ENCODE peak calls at places on chromosomes 16 and 17, in four cellular contexts. One of them, this sample, is unnamed.

GRCh38 chr17:6067060-6067459 is 3.1 kb upstream of the WSCD1 start:
- DNase-seq in esophagus squamous epithelium: no peak
- DNase-seq in breast epithelium: no peak
- DNase-seq in ovary: no peak
- DNase-seq in this sample: no peak

GRCh38 chr17:30921544-30922196 is at the start of gene ADAP2:
- DNase-seq in esophagus squamous epithelium: no peak
- DNase-seq in breast epithelium: no peak
- DNase-seq in ovary: no peak
- DNase-seq in this sample: peak; percentile 68

GRCh38 chr17:1300580-1300905 is 21.1 kb downstream of the TRARG1 start:
- DNase-seq in esophagus squamous epithelium: no peak
- DNase-seq in breast epithelium: no peak
- DNase-seq in ovary: no peak
- DNase-seq in this sample: no peak

GRCh38 chr16:25005445-25006306 is 9.5 kb downstream of the ARHGAP17 start:
- DNase-seq in esophagus squamous epithelium: no peak
- DNase-seq in breast epithelium: no peak
- DNase-seq in ovary: no peak
- DNase-seq in this sample: no peak

GRCh38 chr17:42833771-42834422 is 700 bp downstream of the PSME3 start:
- DNase-seq in esophagus squamous epithelium: no peak
- DNase-seq in breast epithelium: no peak
- DNase-seq in ovary: no peak
- DNase-seq in this sample: no peak

GRCh38 chr16:27315333-27316037 is 1.7 kb downstream of the IL4R start:
- DNase-seq in esophagus squamous epithelium: no peak
- DNase-seq in breast epithelium: no peak
- DNase-seq in ovary: peak; percentile 65
- DNase-seq in this sample: peak; percentile 27

GRCh38 chr16:2285731-2286191 is 17.8 kb upstream of the RNPS1 start:
- DNase-seq in esophagus squamous epithelium: no peak
- DNase-seq in breast epithelium: no peak
- DNase-seq in ovary: no peak
- DNase-seq in this sample: no peak

GRCh38 chr17:64498308-64499203 is 1.7 kb upstream of the POLG2 start:
- DNase-seq in esophagus squamous epithelium: no peak
- DNase-seq in breast epithelium: no peak
- DNase-seq in ovary: no peak
- DNase-seq in this sample: no peak

GRCh38 chr16:78990309-78990701 is 610.2 kb downstream of the MAF start:
- DNase-seq in esophagus squamous epithelium: no peak
- DNase-seq in breast epithelium: no peak
- DNase-seq in ovary: no peak
- DNase-seq in this sample: no peak

GRCh38 chr17:7323731-7324437 is 5.3 kb downstream of the NEURL4 start:
- DNase-seq in esophagus squamous epithelium: no peak
- DNase-seq in breast epithelium: no peak
- DNase-seq in ovary: no peak
- DNase-seq in this sample: peak; percentile 50

GRCh38 chr16:82063456-82064082 is 28.5 kb downstream of the HSD17B2 start:
- DNase-seq in esophagus squamous epithelium: no peak
- DNase-seq in breast epithelium: no peak
- DNase-seq in ovary: no peak
- DNase-seq in this sample: no peak

GRCh38 chr16:16887193-16887592 is 508.3 kb downstream of the NPIPA7 start:
- DNase-seq in esophagus squamous epithelium: no peak
- DNase-seq in breast epithelium: no peak
- DNase-seq in ovary: no peak
- DNase-seq in this sample: no peak

GRCh38 chr16:86364653-86365380 is 145.5 kb upstream of the FOXF1 start:
- DNase-seq in esophagus squamous epithelium: no peak
- DNase-seq in breast epithelium: no peak
- DNase-seq in ovary: no peak
- DNase-seq in this sample: no peak

GRCh38 chr17:63701477-63702222 is 1.7 kb upstream of the LIMD2 start:
- DNase-seq in esophagus squamous epithelium: no peak
- DNase-seq in breast epithelium: no peak
- DNase-seq in ovary: no peak
- DNase-seq in this sample: peak; percentile 35

GRCh38 chr17:17919169-17920107 is 52.8 kb downstream of the TOM1L2 start:
- DNase-seq in esophagus squamous epithelium: no peak
- DNase-seq in breast epithelium: peak; percentile 75
- DNase-seq in ovary: peak; percentile 80
- DNase-seq in this sample: peak; percentile 58

GRCh38 chr17:51057534-51057933 is 63.1 kb downstream of the SPAG9 start:
- DNase-seq in esophagus squamous epithelium: no peak
- DNase-seq in breast epithelium: no peak
- DNase-seq in ovary: no peak
- DNase-seq in this sample: no peak

GRCh38 chr17:12927541-12928425 is 90.0 kb downstream of the ELAC2 start:
- DNase-seq in esophagus squamous epithelium: no peak
- DNase-seq in breast epithelium: no peak
- DNase-seq in ovary: peak; percentile 18
- DNase-seq in this sample: peak; percentile 20

GRCh38 chr17:2631211-2631610 is 37.8 kb downstream of the PAFAH1B1 start:
- DNase-seq in esophagus squamous epithelium: no peak
- DNase-seq in breast epithelium: no peak
- DNase-seq in ovary: no peak
- DNase-seq in this sample: no peak

GRCh38 chr16:54462766-54463165 is 176.2 kb upstream of the IRX3 start:
- DNase-seq in esophagus squamous epithelium: no peak
- DNase-seq in breast epithelium: no peak
- DNase-seq in ovary: no peak
- DNase-seq in this sample: no peak

GRCh38 chr16:62692685-62693084 is 656.4 kb upstream of the CDH8 start:
- DNase-seq in esophagus squamous epithelium: no peak
- DNase-seq in breast epithelium: no peak
- DNase-seq in ovary: no peak
- DNase-seq in this sample: no peak

GRCh38 chr16:1057252-1057932 is 15.2 kb upstream of the SSTR5 start:
- DNase-seq in esophagus squamous epithelium: no peak
- DNase-seq in breast epithelium: no peak
- DNase-seq in ovary: no peak
- DNase-seq in this sample: no peak

GRCh38 chr16:11781773-11782172 is 15.3 kb downstream of the ZC3H7A start:
- DNase-seq in esophagus squamous epithelium: no peak
- DNase-seq in breast epithelium: no peak
- DNase-seq in ovary: no peak
- DNase-seq in this sample: no peak

GRCh38 chr16:57039148-57039812 is 49.9 kb downstream of the NLRC5 start:
- DNase-seq in esophagus squamous epithelium: no peak
- DNase-seq in breast epithelium: no peak
- DNase-seq in ovary: no peak
- DNase-seq in this sample: no peak

GRCh38 chr17:1492249-1493206 is at the start of gene MYO1C:
- DNase-seq in esophagus squamous epithelium: no peak
- DNase-seq in breast epithelium: no peak
- DNase-seq in ovary: peak; percentile 46
- DNase-seq in this sample: peak; percentile 40

GRCh38 chr17:56679148-56679766 is 85.8 kb downstream of the NOG start:
- DNase-seq in esophagus squamous epithelium: no peak
- DNase-seq in breast epithelium: no peak
- DNase-seq in ovary: no peak
- DNase-seq in this sample: no peak

GRCh38 chr16:814974-815373 is 14.4 kb upstream of the GNG13 start:
- DNase-seq in esophagus squamous epithelium: no peak
- DNase-seq in breast epithelium: no peak
- DNase-seq in ovary: no peak
- DNase-seq in this sample: no peak

GRCh38 chr16:73048292-73049050 is 543 bp upstream of the ZFHX3 start:
- DNase-seq in esophagus squamous epithelium: no peak
- DNase-seq in breast epithelium: no peak
- DNase-seq in ovary: peak; percentile 57
- DNase-seq in this sample: peak; percentile 78

GRCh38 chr16:85172465-85173071 is 60.3 kb upstream of the CIBAR2 start:
- DNase-seq in esophagus squamous epithelium: no peak
- DNase-seq in breast epithelium: no peak
- DNase-seq in ovary: no peak
- DNase-seq in this sample: no peak
- TF ChIP-seq CTCF in esophagus squamous epithelium: peak; percentile 15
- TF ChIP-seq CTCF in breast epithelium: peak; percentile 50
- TF ChIP-seq CTCF in ovary: no peak
- TF ChIP-seq CTCF in this sample: peak; percentile 64

GRCh38 chr16:10277597-10277996 is 95.4 kb upstream of the GRIN2A start:
- DNase-seq in esophagus squamous epithelium: no peak
- DNase-seq in breast epithelium: no peak
- DNase-seq in ovary: no peak
- DNase-seq in this sample: no peak
- H3K27me3 ChIP-seq in esophagus squamous epithelium: no peaks in the 10 kb centered on the region
- H3K27me3 ChIP-seq in breast epithelium: no peaks in the 10 kb centered on the region
- H3K27me3 ChIP-seq in ovary: no peaks in the 10 kb centered on the region
- H3K27me3 ChIP-seq in this sample: no peaks in the 10 kb centered on the region

DNA sequence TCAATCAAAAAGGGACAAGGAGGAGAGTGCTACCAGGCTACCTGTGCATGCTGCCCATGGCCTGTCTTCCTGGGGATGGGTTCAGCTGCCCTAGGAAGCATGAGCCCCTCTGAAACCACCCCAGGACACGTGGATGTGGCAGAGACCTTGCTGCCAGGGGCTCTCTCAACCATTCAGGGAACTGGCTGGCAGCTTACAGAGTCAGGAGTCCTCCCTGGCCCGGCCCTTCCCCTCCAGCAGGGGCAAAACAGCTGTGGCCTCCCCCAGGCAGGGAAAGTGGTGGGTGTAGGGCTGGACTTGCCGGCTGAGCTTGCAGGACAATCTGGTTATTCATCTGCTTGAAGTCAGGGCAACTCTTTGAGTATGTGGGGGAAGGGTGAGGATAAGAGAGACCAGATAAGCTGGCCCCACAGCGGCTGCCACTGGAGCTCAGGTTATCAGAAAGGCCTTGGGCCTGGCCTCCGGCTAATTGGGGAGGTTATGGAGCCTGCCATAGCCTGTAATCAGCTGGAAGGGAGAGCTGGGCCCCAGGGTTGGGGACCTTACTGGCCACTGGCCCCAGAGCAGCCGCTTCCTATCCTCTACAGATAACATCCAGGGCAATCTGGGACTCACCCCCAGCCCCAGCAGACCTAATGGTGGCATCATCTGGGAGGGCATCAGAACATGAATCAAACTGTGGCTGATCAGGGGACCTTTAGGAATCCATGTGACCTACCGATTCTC is 5.6 kb upstream of the TBX2 start:
- DNase-seq in esophagus squamous epithelium: no peak
- DNase-seq in breast epithelium: no peak
- DNase-seq in ovary: no peak
- DNase-seq in this sample: no peak
- TF ChIP-seq CTCF in esophagus squamous epithelium: no peak
- TF ChIP-seq CTCF in breast epithelium: no peak
- TF ChIP-seq CTCF in ovary: no peak
- TF ChIP-seq CTCF in this sample: no peak

DNA sequence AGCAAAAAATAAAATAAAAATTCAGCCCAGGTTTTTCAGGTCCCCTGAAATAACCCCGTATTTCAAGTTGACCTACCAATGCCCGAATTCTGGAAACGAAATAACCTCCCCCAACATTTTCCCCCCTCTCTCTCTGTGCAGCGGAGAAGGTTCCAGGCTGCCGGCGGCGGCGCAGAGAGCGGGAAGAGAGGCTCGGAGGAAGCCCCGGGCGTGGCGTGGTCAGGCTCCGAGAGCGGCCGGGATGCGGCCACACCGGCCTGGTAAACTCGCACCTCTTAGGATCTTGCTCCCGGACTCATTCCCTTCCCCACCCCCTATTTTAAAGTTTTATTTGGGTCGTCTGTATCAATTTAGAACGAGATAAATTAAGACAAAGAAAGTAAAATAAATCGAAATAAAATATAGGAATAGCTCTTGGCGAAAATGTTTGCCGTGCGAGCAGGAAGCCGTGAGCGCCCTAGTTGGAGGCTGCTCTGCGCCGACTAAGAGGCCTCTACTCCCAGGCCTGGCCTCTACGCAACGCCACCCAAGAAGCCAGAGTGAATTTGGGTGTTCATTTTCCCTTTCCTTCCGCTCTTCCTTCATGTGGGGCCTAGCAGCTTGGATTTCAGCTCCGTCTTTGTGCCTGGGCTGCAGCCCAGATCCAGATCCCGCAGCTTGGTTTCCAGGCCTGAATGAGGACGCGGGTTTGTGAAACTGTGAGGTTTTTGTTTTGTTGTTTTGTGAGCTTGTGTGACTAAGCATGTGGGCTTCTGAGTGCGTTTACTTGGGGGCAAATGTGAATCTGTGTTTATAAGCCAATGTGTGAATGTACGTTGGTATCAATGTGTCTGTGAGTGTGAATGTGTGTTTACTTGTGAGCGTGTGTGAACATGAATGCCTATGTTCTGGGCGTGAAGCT is 1.5 kb upstream of the HOXB6 start:
- DNase-seq in esophagus squamous epithelium: no peak
- DNase-seq in breast epithelium: no peak
- DNase-seq in ovary: no peak
- DNase-seq in this sample: no peak
- H3K27me3 ChIP-seq in esophagus squamous epithelium: peaks cover 93% of the 10 kb centered on the region
- H3K27me3 ChIP-seq in breast epithelium: peaks cover 97% of the 10 kb centered on the region
- H3K27me3 ChIP-seq in ovary: peaks cover 5% of the 10 kb centered on the region
- H3K27me3 ChIP-seq in this sample: peaks cover 100% of the 10 kb centered on the region

DNA sequence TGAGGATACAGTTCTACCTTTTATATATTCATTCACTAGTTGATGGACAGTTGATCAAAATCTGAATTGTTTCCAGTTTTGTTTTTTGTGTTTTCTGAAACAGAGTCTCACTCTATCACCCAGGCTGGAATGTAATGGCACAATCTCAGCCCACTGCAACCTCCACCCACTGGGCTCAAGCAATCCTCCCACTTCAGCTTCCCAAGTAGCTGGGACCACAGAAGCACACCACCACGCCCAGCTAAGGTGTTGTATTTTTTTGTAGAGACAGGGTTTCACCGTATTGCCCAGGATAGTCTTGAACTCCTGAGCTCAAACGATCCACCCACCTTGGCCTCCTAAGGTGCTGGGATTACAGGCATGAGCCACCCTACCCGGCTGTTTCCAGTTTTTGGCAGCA is 21.0 kb downstream of the LSM12 start:
- DNase-seq in esophagus squamous epithelium: no peak
- DNase-seq in breast epithelium: no peak
- DNase-seq in ovary: no peak
- DNase-seq in this sample: no peak
- TF ChIP-seq CTCF in esophagus squamous epithelium: no peak
- TF ChIP-seq CTCF in breast epithelium: no peak
- TF ChIP-seq CTCF in ovary: no peak
- TF ChIP-seq CTCF in this sample: no peak

This sample was measured in left ventricle myocardium inferior.